ENCODE peak calls at places on chromosomes 11 and 22, in ten cellular contexts. One of them, this sample, is unnamed.
A peak's percentile ranks its signal among the peaks of the same experiment; 100 is the strongest.

GRCh38 chr11:47106839-47107520 is 69.7 kb downstream of the ARFGAP2 start:
- DNase-seq in CD8-positive, alpha-beta T cell: no peak
- DNase-seq in lower lobe of right lung: no peak
- DNase-seq in dorsolateral prefrontal cortex: no peak
- DNase-seq in HL-60: no peak
- DNase-seq in endothelial cell of umbilical vein: no peak
- DNase-seq in K562: no peak
- DNase-seq in esophagus squamous epithelium: no peak
- DNase-seq in Peyer's patch: no peak
- DNase-seq in left ventricle myocardium inferior: no peak
- DNase-seq in this sample: no peak

GRCh38 chr11:62139526-62140301 is 15.9 kb downstream of the INCENP start:
- DNase-seq in CD8-positive, alpha-beta T cell: no peak
- DNase-seq in lower lobe of right lung: no peak
- DNase-seq in dorsolateral prefrontal cortex: no peak
- DNase-seq in HL-60: no peak
- DNase-seq in endothelial cell of umbilical vein: no peak
- DNase-seq in K562: no peak
- DNase-seq in esophagus squamous epithelium: no peak
- DNase-seq in Peyer's patch: peak; percentile 9
- DNase-seq in left ventricle myocardium inferior: no peak
- DNase-seq in this sample: peak; percentile 95

GRCh38 chr11:95363710-95364109 is 132.7 kb upstream of the SESN3 start:
- DNase-seq in CD8-positive, alpha-beta T cell: no peak
- DNase-seq in lower lobe of right lung: no peak
- DNase-seq in dorsolateral prefrontal cortex: no peak
- DNase-seq in HL-60: no peak
- DNase-seq in endothelial cell of umbilical vein: no peak
- DNase-seq in K562: no peak
- DNase-seq in esophagus squamous epithelium: no peak
- DNase-seq in Peyer's patch: no peak
- DNase-seq in left ventricle myocardium inferior: no peak
- DNase-seq in this sample: no peak

GRCh38 chr22:24564376-24565058 is 8.7 kb downstream of the SNRPD3 start:
- DNase-seq in CD8-positive, alpha-beta T cell: no peak
- DNase-seq in lower lobe of right lung: no peak
- DNase-seq in dorsolateral prefrontal cortex: no peak
- DNase-seq in HL-60: no peak
- DNase-seq in endothelial cell of umbilical vein: no peak
- DNase-seq in K562: no peak
- DNase-seq in esophagus squamous epithelium: no peak
- DNase-seq in Peyer's patch: no peak
- DNase-seq in left ventricle myocardium inferior: no peak
- DNase-seq in this sample: no peak

GRCh38 chr11:124801014-124801413 is 808 bp upstream of the MSANTD2 start:
- DNase-seq in CD8-positive, alpha-beta T cell: no peak
- DNase-seq in lower lobe of right lung: no peak
- DNase-seq in dorsolateral prefrontal cortex: no peak
- DNase-seq in HL-60: no peak
- DNase-seq in endothelial cell of umbilical vein: peak; percentile 63
- DNase-seq in K562: no peak
- DNase-seq in esophagus squamous epithelium: no peak
- DNase-seq in Peyer's patch: no peak
- DNase-seq in left ventricle myocardium inferior: no peak
- DNase-seq in this sample: no peak

GRCh38 chr11:612201-612960 is 3.4 kb downstream of the IRF7 start:
- DNase-seq in CD8-positive, alpha-beta T cell: no peak
- DNase-seq in lower lobe of right lung: no peak
- DNase-seq in dorsolateral prefrontal cortex: no peak
- DNase-seq in HL-60: peak; percentile 37
- DNase-seq in endothelial cell of umbilical vein: no peak
- DNase-seq in K562: no peak
- DNase-seq in esophagus squamous epithelium: no peak
- DNase-seq in Peyer's patch: no peak
- DNase-seq in left ventricle myocardium inferior: no peak
- DNase-seq in this sample: no peak

GRCh38 chr11:97832451-97832850 is 1188.3 kb upstream of the CNTN5 start:
- DNase-seq in CD8-positive, alpha-beta T cell: no peak
- DNase-seq in lower lobe of right lung: no peak
- DNase-seq in dorsolateral prefrontal cortex: no peak
- DNase-seq in HL-60: no peak
- DNase-seq in endothelial cell of umbilical vein: no peak
- DNase-seq in K562: no peak
- DNase-seq in esophagus squamous epithelium: no peak
- DNase-seq in Peyer's patch: no peak
- DNase-seq in left ventricle myocardium inferior: no peak
- DNase-seq in this sample: no peak

GRCh38 chr11:45856044-45856468 is 8.8 kb downstream of the CRY2 start:
- DNase-seq in CD8-positive, alpha-beta T cell: no peak
- DNase-seq in lower lobe of right lung: no peak
- DNase-seq in dorsolateral prefrontal cortex: no peak
- DNase-seq in HL-60: no peak
- DNase-seq in endothelial cell of umbilical vein: no peak
- DNase-seq in K562: no peak
- DNase-seq in esophagus squamous epithelium: no peak
- DNase-seq in Peyer's patch: no peak
- DNase-seq in left ventricle myocardium inferior: no peak
- DNase-seq in this sample: no peak

GRCh38 chr11:34215806-34216453 is 110.5 kb downstream of the NAT10 start:
- DNase-seq in CD8-positive, alpha-beta T cell: no peak
- DNase-seq in lower lobe of right lung: no peak
- DNase-seq in dorsolateral prefrontal cortex: no peak
- DNase-seq in HL-60: no peak
- DNase-seq in endothelial cell of umbilical vein: no peak
- DNase-seq in K562: no peak
- DNase-seq in esophagus squamous epithelium: no peak
- DNase-seq in Peyer's patch: no peak
- DNase-seq in left ventricle myocardium inferior: no peak
- DNase-seq in this sample: no peak

GRCh38 chr11:33151411-33151810 is 9.9 kb downstream of the CSTF3 start:
- DNase-seq in CD8-positive, alpha-beta T cell: no peak
- DNase-seq in lower lobe of right lung: no peak
- DNase-seq in dorsolateral prefrontal cortex: no peak
- DNase-seq in HL-60: no peak
- DNase-seq in endothelial cell of umbilical vein: peak; percentile 64
- DNase-seq in K562: no peak
- DNase-seq in esophagus squamous epithelium: no peak
- DNase-seq in Peyer's patch: no peak
- DNase-seq in left ventricle myocardium inferior: no peak
- DNase-seq in this sample: no peak

GRCh38 chr22:48885919-48886305 is 941.8 kb downstream of the BRD1 start:
- DNase-seq in CD8-positive, alpha-beta T cell: no peak
- DNase-seq in lower lobe of right lung: peak; percentile 24
- DNase-seq in dorsolateral prefrontal cortex: no peak
- DNase-seq in HL-60: no peak
- DNase-seq in endothelial cell of umbilical vein: no peak
- DNase-seq in K562: no peak
- DNase-seq in esophagus squamous epithelium: no peak
- DNase-seq in Peyer's patch: no peak
- DNase-seq in left ventricle myocardium inferior: peak; percentile 3
- DNase-seq in this sample: no peak

GRCh38 chr11:74253361-74253760 is 58.1 kb downstream of the P4HA3 start:
- DNase-seq in CD8-positive, alpha-beta T cell: no peak
- DNase-seq in lower lobe of right lung: no peak
- DNase-seq in dorsolateral prefrontal cortex: no peak
- DNase-seq in HL-60: no peak
- DNase-seq in endothelial cell of umbilical vein: peak; percentile 58
- DNase-seq in K562: no peak
- DNase-seq in esophagus squamous epithelium: no peak
- DNase-seq in Peyer's patch: no peak
- DNase-seq in left ventricle myocardium inferior: no peak
- DNase-seq in this sample: no peak

DNA sequence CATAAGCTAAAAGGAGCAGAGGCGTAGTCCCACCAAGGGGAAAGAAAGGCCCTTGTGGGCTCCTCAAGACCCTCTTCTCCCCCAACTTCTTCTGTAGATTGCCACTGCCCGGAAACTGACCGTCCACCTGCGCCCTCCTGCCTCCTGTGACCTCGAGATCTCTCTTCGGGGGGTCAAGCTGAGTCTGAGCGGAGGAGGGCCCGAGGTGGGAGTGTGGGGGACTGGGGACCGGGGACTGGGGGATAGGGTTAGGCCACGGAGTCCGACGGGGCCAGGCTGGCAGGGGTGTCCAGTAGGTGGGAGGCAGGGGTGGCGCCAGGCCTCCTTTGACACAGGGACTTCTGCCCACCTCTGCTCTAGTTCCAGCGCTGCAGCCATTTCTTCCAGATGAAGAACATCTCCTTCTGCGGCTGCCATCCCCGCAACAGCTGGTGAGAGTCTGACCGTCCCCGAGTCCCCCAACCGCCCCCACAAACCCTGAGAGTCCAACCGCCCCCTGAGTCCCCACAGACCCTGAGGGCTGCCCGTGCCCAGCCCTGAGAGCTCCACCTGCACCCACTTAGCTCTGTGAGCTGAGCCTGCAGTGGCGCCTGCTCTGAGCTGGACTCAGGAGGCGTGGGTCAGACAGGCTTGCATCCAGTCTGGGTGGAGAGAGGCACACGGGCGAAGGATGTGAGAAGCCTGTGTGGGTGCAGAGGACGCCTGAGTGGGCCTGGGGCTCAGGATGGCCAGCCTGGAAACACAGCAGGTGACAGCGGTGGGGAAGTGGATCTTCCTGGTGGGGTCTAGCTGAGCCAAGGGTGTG is 6.2 kb downstream of the MAPK8IP2 start:
- DNase-seq in CD8-positive, alpha-beta T cell: no peak
- DNase-seq in lower lobe of right lung: no peak
- DNase-seq in dorsolateral prefrontal cortex: no peak
- DNase-seq in HL-60: no peak
- DNase-seq in endothelial cell of umbilical vein: no peak
- DNase-seq in K562: no peak
- DNase-seq in esophagus squamous epithelium: no peak
- DNase-seq in Peyer's patch: no peak
- DNase-seq in left ventricle myocardium inferior: no peak
- DNase-seq in this sample: no peak
- H3K27me3 ChIP-seq in CD8-positive, alpha-beta T cell: peaks cover 8% of the 10 kb centered on the region
- H3K27me3 ChIP-seq in lower lobe of right lung: peaks cover 40% of the 10 kb centered on the region
- H3K27me3 ChIP-seq in dorsolateral prefrontal cortex: no peaks in the 10 kb centered on the region
- H3K27me3 ChIP-seq in HL-60: peaks cover 41% of the 10 kb centered on the region
- H3K27me3 ChIP-seq in endothelial cell of umbilical vein: peaks cover 25% of the 10 kb centered on the region
- H3K27me3 ChIP-seq in K562: peaks cover 91% of the 10 kb centered on the region
- H3K27me3 ChIP-seq in esophagus squamous epithelium: no peaks in the 10 kb centered on the region
- H3K27me3 ChIP-seq in Peyer's patch: peaks cover 18% of the 10 kb centered on the region
- H3K27me3 ChIP-seq in left ventricle myocardium inferior: peaks cover 90% of the 10 kb centered on the region
- H3K27me3 ChIP-seq in this sample: no peaks in the 10 kb centered on the region

GRCh38 chr22:29081499-29082236 is 8.8 kb downstream of the KREMEN1 start:
- DNase-seq in CD8-positive, alpha-beta T cell: no peak
- DNase-seq in lower lobe of right lung: no peak
- DNase-seq in dorsolateral prefrontal cortex: no peak
- DNase-seq in HL-60: no peak
- DNase-seq in endothelial cell of umbilical vein: no peak
- DNase-seq in K562: no peak
- DNase-seq in esophagus squamous epithelium: no peak
- DNase-seq in Peyer's patch: no peak
- DNase-seq in left ventricle myocardium inferior: no peak
- DNase-seq in this sample: no peak

GRCh38 chr22:29078036-29078868 is 5.4 kb downstream of the KREMEN1 start:
- DNase-seq in CD8-positive, alpha-beta T cell: no peak
- DNase-seq in lower lobe of right lung: no peak
- DNase-seq in dorsolateral prefrontal cortex: no peak
- DNase-seq in HL-60: no peak
- DNase-seq in endothelial cell of umbilical vein: no peak
- DNase-seq in K562: no peak
- DNase-seq in esophagus squamous epithelium: no peak
- DNase-seq in Peyer's patch: no peak
- DNase-seq in left ventricle myocardium inferior: no peak
- DNase-seq in this sample: no peak

GRCh38 chr22:29078869-29079207 is 6.0 kb downstream of the KREMEN1 start:
- DNase-seq in CD8-positive, alpha-beta T cell: no peak
- DNase-seq in lower lobe of right lung: no peak
- DNase-seq in dorsolateral prefrontal cortex: no peak
- DNase-seq in HL-60: no peak
- DNase-seq in endothelial cell of umbilical vein: no peak
- DNase-seq in K562: no peak
- DNase-seq in esophagus squamous epithelium: no peak
- DNase-seq in Peyer's patch: no peak
- DNase-seq in left ventricle myocardium inferior: no peak
- DNase-seq in this sample: no peak

GRCh38 chr22:29080061-29080975 is 7.5 kb downstream of the KREMEN1 start:
- DNase-seq in CD8-positive, alpha-beta T cell: no peak
- DNase-seq in lower lobe of right lung: no peak
- DNase-seq in dorsolateral prefrontal cortex: no peak
- DNase-seq in HL-60: no peak
- DNase-seq in endothelial cell of umbilical vein: no peak
- DNase-seq in K562: no peak
- DNase-seq in esophagus squamous epithelium: no peak
- DNase-seq in Peyer's patch: no peak
- DNase-seq in left ventricle myocardium inferior: no peak
- DNase-seq in this sample: no peak

GRCh38 chr22:29079218-29079901 is 6.5 kb downstream of the KREMEN1 start:
- DNase-seq in CD8-positive, alpha-beta T cell: no peak
- DNase-seq in lower lobe of right lung: no peak
- DNase-seq in dorsolateral prefrontal cortex: no peak
- DNase-seq in HL-60: no peak
- DNase-seq in endothelial cell of umbilical vein: no peak
- DNase-seq in K562: peak; percentile 12
- DNase-seq in esophagus squamous epithelium: no peak
- DNase-seq in Peyer's patch: no peak
- DNase-seq in left ventricle myocardium inferior: no peak
- DNase-seq in this sample: no peak
- TF ChIP-seq CTCF in CD8-positive, alpha-beta T cell: no peak
- TF ChIP-seq CTCF in lower lobe of right lung: no peak
- TF ChIP-seq CTCF in dorsolateral prefrontal cortex: no peak
- TF ChIP-seq CTCF in HL-60: no peak
- TF ChIP-seq CTCF in endothelial cell of umbilical vein: no peak
- TF ChIP-seq CTCF in K562: no peak
- TF ChIP-seq CTCF in esophagus squamous epithelium: no peak
- TF ChIP-seq CTCF in Peyer's patch: no peak
- TF ChIP-seq CTCF in left ventricle myocardium inferior: no peak
- TF ChIP-seq CTCF in this sample: no peak

GRCh38 chr11:119839504-119840133 is 110.6 kb upstream of the NECTIN1 start:
- DNase-seq in CD8-positive, alpha-beta T cell: no peak
- DNase-seq in lower lobe of right lung: no peak
- DNase-seq in dorsolateral prefrontal cortex: no peak
- DNase-seq in HL-60: no peak
- DNase-seq in endothelial cell of umbilical vein: no peak
- DNase-seq in K562: no peak
- DNase-seq in esophagus squamous epithelium: no peak
- DNase-seq in Peyer's patch: no peak
- DNase-seq in left ventricle myocardium inferior: no peak
- DNase-seq in this sample: no peak
- H3K27me3 ChIP-seq in CD8-positive, alpha-beta T cell: no peaks in the 10 kb centered on the region
- H3K27me3 ChIP-seq in lower lobe of right lung: peaks cover 10% of the 10 kb centered on the region
- H3K27me3 ChIP-seq in dorsolateral prefrontal cortex: no peaks in the 10 kb centered on the region
- H3K27me3 ChIP-seq in HL-60: peaks cover 11% of the 10 kb centered on the region
- H3K27me3 ChIP-seq in endothelial cell of umbilical vein: no peaks in the 10 kb centered on the region
- H3K27me3 ChIP-seq in K562: peaks cover 25% of the 10 kb centered on the region
- H3K27me3 ChIP-seq in esophagus squamous epithelium: no peaks in the 10 kb centered on the region
- H3K27me3 ChIP-seq in Peyer's patch: no peaks in the 10 kb centered on the region
- H3K27me3 ChIP-seq in left ventricle myocardium inferior: peaks cover 21% of the 10 kb centered on the region
- H3K27me3 ChIP-seq in this sample: no peaks in the 10 kb centered on the region

GRCh38 chr11:68632802-68633201 is 51.5 kb upstream of the GAL start:
- DNase-seq in CD8-positive, alpha-beta T cell: peak; percentile 43
- DNase-seq in lower lobe of right lung: no peak
- DNase-seq in dorsolateral prefrontal cortex: no peak
- DNase-seq in HL-60: peak; percentile 80
- DNase-seq in endothelial cell of umbilical vein: peak; percentile 68
- DNase-seq in K562: peak; percentile 58
- DNase-seq in esophagus squamous epithelium: no peak
- DNase-seq in Peyer's patch: peak; percentile 34
- DNase-seq in left ventricle myocardium inferior: no peak
- DNase-seq in this sample: no peak
- TF ChIP-seq CTCF in CD8-positive, alpha-beta T cell: peak; percentile 17
- TF ChIP-seq CTCF in lower lobe of right lung: peak; percentile 21
- TF ChIP-seq CTCF in dorsolateral prefrontal cortex: no peak
- TF ChIP-seq CTCF in HL-60: peak; percentile 58
- TF ChIP-seq CTCF in endothelial cell of umbilical vein: peak; percentile 69
- TF ChIP-seq CTCF in K562: peak; percentile 92
- TF ChIP-seq CTCF in esophagus squamous epithelium: peak; percentile 26
- TF ChIP-seq CTCF in Peyer's patch: peak; percentile 56
- TF ChIP-seq CTCF in left ventricle myocardium inferior: peak; percentile 43
- TF ChIP-seq CTCF in this sample: no peak

GRCh38 chr22:22920910-22921550 is 33.4 kb downstream of the IGLL5 start:
- DNase-seq in CD8-positive, alpha-beta T cell: no peak
- DNase-seq in lower lobe of right lung: no peak
- DNase-seq in dorsolateral prefrontal cortex: no peak
- DNase-seq in HL-60: no peak
- DNase-seq in endothelial cell of umbilical vein: no peak
- DNase-seq in K562: peak; percentile 62
- DNase-seq in esophagus squamous epithelium: no peak
- DNase-seq in Peyer's patch: no peak
- DNase-seq in left ventricle myocardium inferior: no peak
- DNase-seq in this sample: no peak
- H3K27me3 ChIP-seq in CD8-positive, alpha-beta T cell: no peaks in the 10 kb centered on the region
- H3K27me3 ChIP-seq in lower lobe of right lung: no peaks in the 10 kb centered on the region
- H3K27me3 ChIP-seq in dorsolateral prefrontal cortex: no peaks in the 10 kb centered on the region
- H3K27me3 ChIP-seq in HL-60: no peaks in the 10 kb centered on the region
- H3K27me3 ChIP-seq in endothelial cell of umbilical vein: no peaks in the 10 kb centered on the region
- H3K27me3 ChIP-seq in K562: peaks cover 87% of the 10 kb centered on the region
- H3K27me3 ChIP-seq in esophagus squamous epithelium: no peaks in the 10 kb centered on the region
- H3K27me3 ChIP-seq in Peyer's patch: no peaks in the 10 kb centered on the region
- H3K27me3 ChIP-seq in left ventricle myocardium inferior: peaks cover 35% of the 10 kb centered on the region
- H3K27me3 ChIP-seq in this sample: no peaks in the 10 kb centered on the region